ENCODE peak calls at places on chromosomes 1 and 21, in nine cellular contexts. L, V, H, N, T, A, O, F and K are unnamed samples.

GRCh38 chr1:47229884-47230691 is 1.9 kb downstream of the TAL1 start:
- DNase-seq in L (no peak), V (no peak), H (no peak), N (no peak), T (no peak), A (peak; percentile 46), O (no peak), F (no peak), K (no peak)

GRCh38 chr1:41900611-41901444 is 17.9 kb downstream of the HIVEP3 start:
- DNase-seq in L (no peak), V (no peak), H (peak; percentile 31), N (no peak), T (no peak), A (peak; percentile 74), O (peak; percentile 34), F (no peak), K (peak; percentile 41)

GRCh38 chr1:92310185-92310597 is 11.3 kb downstream of the RPAP2 start:
- DNase-seq in L (no peak), V (no peak), H (no peak), N (no peak), T (no peak), A (peak; percentile 33), O (no peak), F (peak; percentile 14), K (peak; percentile 47)

GRCh38 chr1:226820935-226821718 is 49.3 kb upstream of the PSEN2 start:
- DNase-seq in L (peak; percentile 84), V (peak; percentile 91), H (peak; percentile 72), N (no peak), T (peak; percentile 56), A (peak; percentile 96), O (no peak), F (no peak), K (peak; percentile 99)

GRCh38 chr1:4019606-4020331 is 119.7 kb upstream of the C1orf174 start:
- DNase-seq in L (no peak), V (no peak), H (no peak), N (no peak), T (no peak), A (no peak), O (no peak), F (peak; percentile 30), K (no peak)

GRCh38 chr1:112618721-112619517 is at the start of gene ST7L:
- DNase-seq in L (peak; percentile 73), V (no peak), H (peak; percentile 69), N (peak; percentile 51), T (peak; percentile 77), A (peak; percentile 81), O (no peak), F (peak; percentile 81), K (peak; percentile 86)

GRCh38 chr1:187626056-187626455 is 797.3 kb downstream of the PLA2G4A start:
- DNase-seq in L (no peak), V (no peak), H (no peak), N (no peak), T (no peak), A (no peak), O (no peak), F (no peak), K (peak; percentile 5)

GRCh38 chr1:119489201-119489600 is 17.8 kb upstream of the HSD3B1 start:
- DNase-seq in L (no peak), V (no peak), H (no peak), N (no peak), T (no peak), A (no peak), O (no peak), F (no peak), K (no peak)

GRCh38 chr1:244815600-244816099 is 19.8 kb upstream of the COX20 start:
- DNase-seq in L (no peak), V (no peak), H (no peak), N (peak; percentile 95), T (peak; percentile 62), A (no peak), O (peak; percentile 64), F (peak; percentile 32), K (no peak)

GRCh38 chr1:229440821-229441537 is 7.1 kb upstream of the ACTA1 start:
- DNase-seq in L (no peak), V (peak; percentile 38), H (no peak), N (no peak), T (no peak), A (no peak), O (no peak), F (no peak), K (peak; percentile 69)

GRCh38 chr1:37497832-37498231 is 16.7 kb downstream of the MEAF6 start:
- DNase-seq in L (no peak), V (no peak), H (peak; percentile 68), N (no peak), T (no peak), A (no peak), O (no peak), F (no peak), K (no peak)

GRCh38 chr1:184860985-184861754 is 106.5 kb upstream of the EDEM3 start:
- DNase-seq in L (peak; percentile 46), V (no peak), H (peak; percentile 37), N (no peak), T (no peak), A (no peak), O (no peak), F (no peak), K (no peak)

GRCh38 chr1:23625459-23625858 is 66.1 kb upstream of the RPL11 start:
- DNase-seq in L (no peak), V (no peak), H (no peak), N (no peak), T (no peak), A (no peak), O (no peak), F (no peak), K (no peak)

GRCh38 chr21:43362306-43362927 is 64.5 kb downstream of the SIK1 start:
- DNase-seq in L (peak; percentile 80), V (no peak), H (peak; percentile 77), N (no peak), T (peak; percentile 71), A (peak; percentile 64), O (no peak), F (peak; percentile 92), K (peak; percentile 85)
- H3K4me3 ChIP-seq in L (peak overlapping the region; percentile 57), V (no peak overlapping the region), H (no peak overlapping the region), N (no peak overlapping the region), T (peak overlapping the region; percentile 27), A (no peak overlapping the region), O (no peak overlapping the region), F (no peak overlapping the region), K (peak overlapping the region; percentile 16)

GRCh38 chr1:157992813-157993178 is 649 bp upstream of the KIRREL1 start:
- DNase-seq in L (no peak), V (no peak), H (no peak), N (no peak), T (no peak), A (no peak), O (no peak), F (no peak), K (no peak)
- H3K4me3 ChIP-seq in L (peak overlapping the region; percentile 77), V (peak overlapping the region; percentile 91), H (peak overlapping the region; percentile 73), N (peak overlapping the region; percentile 90), T (peak overlapping the region; percentile 80), A (peak overlapping the region; percentile 61), O (peak overlapping the region; percentile 98), F (peak overlapping the region; percentile 96), K (peak overlapping the region; percentile 95)

GRCh38 chr1:42910985-42911384 is 47.7 kb downstream of the SLC2A1 start:
- DNase-seq in L (no peak), V (no peak), H (no peak), N (no peak), T (no peak), A (no peak), O (no peak), F (no peak), K (no peak)

GRCh38 chr1:42913426-42914091 is 45.1 kb downstream of the SLC2A1 start:
- DNase-seq in L (no peak), V (peak; percentile 37), H (peak; percentile 64), N (peak; percentile 90), T (no peak), A (peak; percentile 85), O (peak; percentile 44), F (peak; percentile 70), K (peak; percentile 86)

GRCh38 chr1:42915456-42915855 is 43.2 kb downstream of the SLC2A1 start:
- DNase-seq in L (no peak), V (no peak), H (no peak), N (no peak), T (no peak), A (no peak), O (no peak), F (peak; percentile 51), K (no peak)

GRCh38 chr1:42916839-42917495 is 41.7 kb downstream of the SLC2A1 start:
- DNase-seq in L (no peak), V (no peak), H (no peak), N (no peak), T (no peak), A (no peak), O (no peak), F (no peak), K (no peak)

GRCh38 chr1:42914092-42914625 is 44.5 kb downstream of the SLC2A1 start:
- DNase-seq in L (no peak), V (no peak), H (no peak), N (no peak), T (no peak), A (no peak), O (no peak), F (no peak), K (no peak)
- H3K4me3 ChIP-seq in L (no peak overlapping the region), V (no peak overlapping the region), H (no peak overlapping the region), N (no peak overlapping the region), T (no peak overlapping the region), A (no peak overlapping the region), O (no peak overlapping the region), F (no peak overlapping the region), K (no peak overlapping the region)

GRCh38 chr1:202957733-202958543 is at the start of gene ADIPOR1:
- DNase-seq in L (peak; percentile 91), V (peak; percentile 21), H (peak; percentile 96), N (peak; percentile 86), T (peak; percentile 96), A (peak; percentile 85), O (no peak), F (peak; percentile 100), K (peak; percentile 96)
- H3K4me3 ChIP-seq in L (peak within 1 kb of the TSS; percentile 97), V (peak within 1 kb of the TSS; percentile 87), H (peak within 1 kb of the TSS; percentile 99), N (peak within 1 kb of the TSS; percentile 90), T (peak within 1 kb of the TSS; percentile 99), A (peak within 1 kb of the TSS; percentile 79), O (peak within 1 kb of the TSS; percentile 87), F (peak within 1 kb of the TSS; percentile 99), K (peak within 1 kb of the TSS; percentile 93)

GRCh38 chr1:201511396-201511795 is 4.5 kb upstream of the CSRP1 start:
- DNase-seq in L (no peak), V (no peak), H (no peak), N (no peak), T (no peak), A (no peak), O (no peak), F (no peak), K (no peak)
- H3K4me3 ChIP-seq in L (no peak overlapping the region), V (no peak overlapping the region), H (no peak overlapping the region), N (no peak overlapping the region), T (no peak overlapping the region), A (no peak overlapping the region), O (no peak overlapping the region), F (no peak overlapping the region), K (no peak overlapping the region)